ENCODE peak calls at places on chromosome X, in eight cellular contexts. One of them, this sample, is unnamed.

GRCh38 chrX:7586126-7586525 is 256.8 kb upstream of the VCX start:
- DNase-seq in choroid plexus epithelial cell: peak; percentile 39
- DNase-seq in astrocyte of the cerebellum: peak; percentile 9
- DNase-seq in heart left ventricle: no peak
- DNase-seq in stomach: no peak
- DNase-seq in fibroblast of lung: peak; percentile 8
- DNase-seq in NB4: peak; percentile 55
- DNase-seq in uterus: no peak
- DNase-seq in this sample: peak; percentile 1

GRCh38 chrX:143635915-143636314 is at the start of gene SLITRK4:
- DNase-seq in choroid plexus epithelial cell: no peak
- DNase-seq in astrocyte of the cerebellum: no peak
- DNase-seq in heart left ventricle: no peak
- DNase-seq in stomach: no peak
- DNase-seq in fibroblast of lung: no peak
- DNase-seq in NB4: no peak
- DNase-seq in uterus: no peak
- DNase-seq in this sample: no peak

GRCh38 chrX:37759878-37760418 is 19.9 kb upstream of the CYBB start:
- DNase-seq in choroid plexus epithelial cell: no peak
- DNase-seq in astrocyte of the cerebellum: no peak
- DNase-seq in heart left ventricle: no peak
- DNase-seq in stomach: no peak
- DNase-seq in fibroblast of lung: no peak
- DNase-seq in NB4: no peak
- DNase-seq in uterus: no peak
- DNase-seq in this sample: no peak

GRCh38 chrX:45172890-45173289 is 27.8 kb downstream of the DIPK2B start:
- DNase-seq in choroid plexus epithelial cell: peak; percentile 61
- DNase-seq in astrocyte of the cerebellum: no peak
- DNase-seq in heart left ventricle: no peak
- DNase-seq in stomach: no peak
- DNase-seq in fibroblast of lung: peak; percentile 53
- DNase-seq in NB4: peak; percentile 69
- DNase-seq in uterus: no peak
- DNase-seq in this sample: no peak

GRCh38 chrX:20267924-20268701 is 1.4 kb upstream of the RPS6KA3 start:
- DNase-seq in choroid plexus epithelial cell: peak; percentile 55
- DNase-seq in astrocyte of the cerebellum: no peak
- DNase-seq in heart left ventricle: peak; percentile 39
- DNase-seq in stomach: peak; percentile 59
- DNase-seq in fibroblast of lung: peak; percentile 31
- DNase-seq in NB4: no peak
- DNase-seq in uterus: peak; percentile 61
- DNase-seq in this sample: no peak

GRCh38 chrX:42941671-42942070 is 163.7 kb upstream of the PPP1R2C start:
- DNase-seq in choroid plexus epithelial cell: no peak
- DNase-seq in astrocyte of the cerebellum: no peak
- DNase-seq in heart left ventricle: no peak
- DNase-seq in stomach: no peak
- DNase-seq in fibroblast of lung: no peak
- DNase-seq in NB4: no peak
- DNase-seq in uterus: no peak
- DNase-seq in this sample: no peak

GRCh38 chrX:13717697-13718483 is 16.5 kb downstream of the TRAPPC2 start:
- DNase-seq in choroid plexus epithelial cell: peak; percentile 23
- DNase-seq in astrocyte of the cerebellum: no peak
- DNase-seq in heart left ventricle: no peak
- DNase-seq in stomach: no peak
- DNase-seq in fibroblast of lung: peak; percentile 69
- DNase-seq in NB4: no peak
- DNase-seq in uterus: peak; percentile 49
- DNase-seq in this sample: no peak

GRCh38 chrX:153857348-153857903 is 27.1 kb upstream of the PDZD4 start:
- DNase-seq in choroid plexus epithelial cell: no peak
- DNase-seq in astrocyte of the cerebellum: no peak
- DNase-seq in heart left ventricle: no peak
- DNase-seq in stomach: no peak
- DNase-seq in fibroblast of lung: no peak
- DNase-seq in NB4: peak; percentile 22
- DNase-seq in uterus: no peak
- DNase-seq in this sample: no peak

GRCh38 chrX:30661228-30661627 is 8.0 kb downstream of the GK start:
- DNase-seq in choroid plexus epithelial cell: no peak
- DNase-seq in astrocyte of the cerebellum: no peak
- DNase-seq in heart left ventricle: no peak
- DNase-seq in stomach: no peak
- DNase-seq in fibroblast of lung: no peak
- DNase-seq in NB4: no peak
- DNase-seq in uterus: no peak
- DNase-seq in this sample: no peak

GRCh38 chrX:109660756-109661155 is 35.8 kb upstream of the KCNE5 start:
- DNase-seq in choroid plexus epithelial cell: peak; percentile 41
- DNase-seq in astrocyte of the cerebellum: no peak
- DNase-seq in heart left ventricle: no peak
- DNase-seq in stomach: no peak
- DNase-seq in fibroblast of lung: no peak
- DNase-seq in NB4: peak; percentile 1
- DNase-seq in uterus: no peak
- DNase-seq in this sample: no peak

GRCh38 chrX:86171366-86171765 is 23.1 kb downstream of the DACH2 start:
- DNase-seq in choroid plexus epithelial cell: peak; percentile 78
- DNase-seq in astrocyte of the cerebellum: peak; percentile 2
- DNase-seq in heart left ventricle: no peak
- DNase-seq in stomach: no peak
- DNase-seq in fibroblast of lung: no peak
- DNase-seq in NB4: peak; percentile 37
- DNase-seq in uterus: no peak
- DNase-seq in this sample: no peak

DNA sequence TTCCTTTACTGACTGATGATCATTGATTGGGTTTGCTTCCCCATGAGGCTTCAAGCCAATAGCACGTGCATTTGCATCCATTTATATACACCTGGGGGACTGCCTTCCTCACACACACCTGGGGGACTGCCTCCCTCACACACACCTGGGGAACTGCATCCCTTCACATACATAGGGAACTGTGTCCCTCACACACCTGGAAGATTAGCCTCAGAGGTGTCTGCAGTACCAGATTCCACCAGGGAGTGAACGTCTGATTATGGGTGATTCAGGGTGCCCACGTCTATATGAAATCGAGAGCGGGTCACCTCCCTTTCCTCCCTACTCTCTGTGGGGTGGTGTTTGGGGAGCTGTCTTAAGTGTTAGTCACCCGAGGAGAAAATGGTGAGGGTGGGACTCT is 16.9 kb downstream of the CD99 start:
- DNase-seq in choroid plexus epithelial cell: no peak
- DNase-seq in astrocyte of the cerebellum: no peak
- DNase-seq in heart left ventricle: no peak
- DNase-seq in stomach: no peak
- DNase-seq in fibroblast of lung: no peak
- DNase-seq in NB4: peak; percentile 21
- DNase-seq in uterus: no peak
- DNase-seq in this sample: no peak
- TF ChIP-seq CTCF in choroid plexus epithelial cell: peak; percentile 20
- TF ChIP-seq CTCF in astrocyte of the cerebellum: no peak
- TF ChIP-seq CTCF in heart left ventricle: no peak
- TF ChIP-seq CTCF in stomach: no peak
- TF ChIP-seq CTCF in fibroblast of lung: no peak
- TF ChIP-seq CTCF in NB4: no peak
- TF ChIP-seq CTCF in uterus: no peak
- TF ChIP-seq CTCF in this sample: no peak

GRCh38 chrX:48511561-48511960 is 2.8 kb downstream of the PORCN start:
- DNase-seq in choroid plexus epithelial cell: no peak
- DNase-seq in astrocyte of the cerebellum: no peak
- DNase-seq in heart left ventricle: no peak
- DNase-seq in stomach: no peak
- DNase-seq in fibroblast of lung: no peak
- DNase-seq in NB4: no peak
- DNase-seq in uterus: no peak
- DNase-seq in this sample: no peak

GRCh38 chrX:48509245-48509590 is 426 bp downstream of the PORCN start:
- DNase-seq in choroid plexus epithelial cell: no peak
- DNase-seq in astrocyte of the cerebellum: no peak
- DNase-seq in heart left ventricle: no peak
- DNase-seq in stomach: no peak
- DNase-seq in fibroblast of lung: no peak
- DNase-seq in NB4: no peak
- DNase-seq in uterus: no peak
- DNase-seq in this sample: no peak

GRCh38 chrX:48508400-48509244 is at the start of gene PORCN:
- DNase-seq in choroid plexus epithelial cell: peak; percentile 57
- DNase-seq in astrocyte of the cerebellum: no peak
- DNase-seq in heart left ventricle: peak; percentile 88
- DNase-seq in stomach: peak; percentile 84
- DNase-seq in fibroblast of lung: peak; percentile 56
- DNase-seq in NB4: peak; percentile 85
- DNase-seq in uterus: peak; percentile 81
- DNase-seq in this sample: no peak

GRCh38 chrX:48507246-48507645 is 1.5 kb upstream of the PORCN start:
- DNase-seq in choroid plexus epithelial cell: no peak
- DNase-seq in astrocyte of the cerebellum: no peak
- DNase-seq in heart left ventricle: no peak
- DNase-seq in stomach: no peak
- DNase-seq in fibroblast of lung: no peak
- DNase-seq in NB4: no peak
- DNase-seq in uterus: no peak
- DNase-seq in this sample: no peak

DNA sequence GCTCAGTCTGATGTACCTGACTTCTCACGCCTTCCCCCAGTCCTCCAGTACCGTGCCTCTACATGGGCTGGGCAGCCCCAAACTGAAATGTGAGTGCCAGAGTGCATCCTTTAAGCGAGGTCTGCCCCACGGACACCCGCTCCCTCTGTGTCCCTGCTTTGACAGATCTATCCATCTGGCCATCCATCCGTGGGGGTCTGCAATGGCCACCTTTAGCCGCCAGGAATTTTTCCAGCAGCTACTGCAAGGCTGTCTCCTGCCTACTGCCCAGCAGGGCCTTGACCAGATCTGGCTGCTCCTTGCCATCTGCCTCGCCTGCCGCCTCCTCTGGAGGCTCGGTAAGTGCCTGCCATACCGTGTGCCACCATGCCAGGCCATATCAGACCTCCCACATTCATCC is 827 bp downstream of the PORCN start:
- DNase-seq in choroid plexus epithelial cell: no peak
- DNase-seq in astrocyte of the cerebellum: no peak
- DNase-seq in heart left ventricle: no peak
- DNase-seq in stomach: no peak
- DNase-seq in fibroblast of lung: no peak
- DNase-seq in NB4: no peak
- DNase-seq in uterus: no peak
- DNase-seq in this sample: no peak
- H3K4me3 ChIP-seq in choroid plexus epithelial cell: peak overlapping the region; percentile 77
- H3K4me3 ChIP-seq in astrocyte of the cerebellum: peak overlapping the region; percentile 54
- H3K4me3 ChIP-seq in heart left ventricle: peak overlapping the region; percentile 62
- H3K4me3 ChIP-seq in stomach: peak overlapping the region; percentile 69
- H3K4me3 ChIP-seq in fibroblast of lung: peak overlapping the region; percentile 74
- H3K4me3 ChIP-seq in NB4: no peak overlapping the region
- H3K4me3 ChIP-seq in uterus: peak overlapping the region; percentile 77
- H3K4me3 ChIP-seq in this sample: peak overlapping the region; percentile 62

DNA sequence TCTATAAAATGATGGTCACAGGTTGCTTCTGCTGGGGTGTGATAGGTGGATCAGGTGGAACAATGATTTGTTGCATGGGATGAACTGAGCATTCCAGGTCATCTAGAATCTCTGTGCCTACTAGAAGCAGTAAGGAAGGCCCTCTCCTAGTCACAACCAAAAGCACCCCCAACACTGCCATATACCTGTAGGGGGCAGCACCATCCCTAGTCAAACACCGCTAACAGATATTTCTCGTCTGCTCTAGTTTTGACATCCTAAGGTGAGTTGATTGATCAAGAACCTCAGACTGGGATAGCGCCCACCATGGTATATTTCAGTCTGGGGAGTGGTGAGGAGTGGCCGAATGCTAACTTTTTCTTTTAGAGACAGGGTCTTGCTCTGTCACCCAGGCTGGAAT is 160.2 kb downstream of the NHS start:
- DNase-seq in choroid plexus epithelial cell: peak; percentile 65
- DNase-seq in astrocyte of the cerebellum: no peak
- DNase-seq in heart left ventricle: no peak
- DNase-seq in stomach: peak; percentile 28
- DNase-seq in fibroblast of lung: no peak
- DNase-seq in NB4: peak; percentile 40
- DNase-seq in uterus: no peak
- DNase-seq in this sample: no peak
- TF ChIP-seq CTCF in choroid plexus epithelial cell: peak; percentile 68
- TF ChIP-seq CTCF in astrocyte of the cerebellum: peak; percentile 30
- TF ChIP-seq CTCF in heart left ventricle: peak; percentile 50
- TF ChIP-seq CTCF in stomach: peak; percentile 22
- TF ChIP-seq CTCF in fibroblast of lung: peak; percentile 23
- TF ChIP-seq CTCF in NB4: peak; percentile 51
- TF ChIP-seq CTCF in uterus: no peak
- TF ChIP-seq CTCF in this sample: peak; percentile 46

GRCh38 chrX:119694601-119695534 is 1.9 kb upstream of the SEPTIN6 start:
- DNase-seq in choroid plexus epithelial cell: no peak
- DNase-seq in astrocyte of the cerebellum: no peak
- DNase-seq in heart left ventricle: no peak
- DNase-seq in stomach: no peak
- DNase-seq in fibroblast of lung: no peak
- DNase-seq in NB4: no peak
- DNase-seq in uterus: no peak
- DNase-seq in this sample: no peak

GRCh38 chrX:119692241-119693031 is 532 bp downstream of the SEPTIN6 start:
- DNase-seq in choroid plexus epithelial cell: peak; percentile 46
- DNase-seq in astrocyte of the cerebellum: no peak
- DNase-seq in heart left ventricle: peak; percentile 27
- DNase-seq in stomach: peak; percentile 44
- DNase-seq in fibroblast of lung: peak; percentile 27
- DNase-seq in NB4: peak; percentile 73
- DNase-seq in uterus: no peak
- DNase-seq in this sample: no peak

GRCh38 chrX:119693032-119693995 is at the start of gene SEPTIN6:
- DNase-seq in choroid plexus epithelial cell: peak; percentile 72
- DNase-seq in astrocyte of the cerebellum: peak; percentile 20
- DNase-seq in heart left ventricle: peak; percentile 67
- DNase-seq in stomach: peak; percentile 72
- DNase-seq in fibroblast of lung: peak; percentile 72
- DNase-seq in NB4: peak; percentile 92
- DNase-seq in uterus: peak; percentile 64
- DNase-seq in this sample: no peak

GRCh38 chrX:119695535-119696050 is 2.6 kb upstream of the SEPTIN6 start:
- DNase-seq in choroid plexus epithelial cell: no peak
- DNase-seq in astrocyte of the cerebellum: no peak
- DNase-seq in heart left ventricle: no peak
- DNase-seq in stomach: no peak
- DNase-seq in fibroblast of lung: no peak
- DNase-seq in NB4: no peak
- DNase-seq in uterus: no peak
- DNase-seq in this sample: no peak

DNA sequence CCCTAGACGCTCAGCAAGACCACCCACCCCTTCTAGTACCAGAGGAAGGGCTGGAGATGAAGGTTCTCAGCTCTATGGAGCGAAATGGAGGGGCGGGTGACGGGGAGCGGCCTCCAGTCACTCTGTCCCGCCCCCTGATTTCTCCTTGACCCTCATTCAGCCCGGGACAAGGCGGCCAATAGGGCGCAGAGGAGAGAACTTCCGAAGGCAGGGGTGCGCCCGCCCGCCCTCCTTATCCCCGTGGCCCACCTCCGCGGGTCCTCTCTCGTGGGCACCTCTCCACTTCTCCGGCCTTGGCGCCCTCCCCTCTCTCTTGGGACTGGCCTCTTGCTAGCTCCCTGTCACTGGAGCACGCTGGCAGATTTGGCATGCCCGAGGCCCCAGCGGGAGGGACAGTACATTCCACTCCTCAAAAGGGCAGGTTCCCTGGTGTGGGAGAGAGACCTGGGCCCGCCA is 1.1 kb upstream of the SEPTIN6 start:
- DNase-seq in choroid plexus epithelial cell: no peak
- DNase-seq in astrocyte of the cerebellum: no peak
- DNase-seq in heart left ventricle: no peak
- DNase-seq in stomach: no peak
- DNase-seq in fibroblast of lung: no peak
- DNase-seq in NB4: no peak
- DNase-seq in uterus: no peak
- DNase-seq in this sample: no peak
- H3K4me3 ChIP-seq in choroid plexus epithelial cell: no peak overlapping the region
- H3K4me3 ChIP-seq in astrocyte of the cerebellum: no peak overlapping the region
- H3K4me3 ChIP-seq in heart left ventricle: peak overlapping the region; percentile 40
- H3K4me3 ChIP-seq in stomach: peak overlapping the region; percentile 81
- H3K4me3 ChIP-seq in fibroblast of lung: no peak overlapping the region
- H3K4me3 ChIP-seq in NB4: no peak overlapping the region
- H3K4me3 ChIP-seq in uterus: no peak overlapping the region
- H3K4me3 ChIP-seq in this sample: peak overlapping the region; percentile 59